ENCODE peak calls at places on chromosome 22, in seven cellular contexts. I is H9, W is mesenchymal stem cell, O is trophoblast cell, Q is mesendoderm, C is neuronal stem cell, P is H1. K is an unnamed sample.

GRCh38 chr22:28021116-28021997 is 102.3 kb upstream of the PITPNB start:
- DNase-seq in C (no peak), O (no peak), P (no peak), W (no peak), I (no peak), Q (no peak), K (no peak)

GRCh38 chr22:29330753-29331152 is 15.3 kb upstream of the RASL10A start:
- DNase-seq in O (no peak), P (no peak), W (peak), Q (peak), C (no peak), I (peak), K (peak)

GRCh38 chr22:47390026-47390970 is 627.8 kb downstream of the TBC1D22A start:
- DNase-seq in O (no peak), I (no peak), W (no peak), P (no peak), C (no peak), Q (no peak), K (no peak)

GRCh38 chr22:24207264-24208011 is 26.2 kb downstream of the SUSD2 start:
- DNase-seq in C (no peak), W (peak), I (no peak), O (no peak), Q (no peak), P (no peak), K (no peak)

GRCh38 chr22:32199961-32200360 is 4.9 kb downstream of the RFPL2 start:
- DNase-seq in P (peak), C (no peak), I (no peak), Q (no peak), O (no peak), W (no peak), K (no peak)

GRCh38 chr22:28282346-28282745 is 363.3 kb upstream of the PITPNB start:
- DNase-seq in C (no peak), W (peak), O (no peak), Q (no peak), I (no peak), P (no peak), K (peak)

GRCh38 chr22:20248461-20248959 is 19.6 kb downstream of the RTN4R start:
- DNase-seq in O (no peak), C (no peak), Q (no peak), W (no peak), I (no peak), P (no peak), K (no peak)

GRCh38 chr22:26426924-26427323 is 2.1 kb upstream of the ASPHD2 start:
- DNase-seq in O (no peak), W (no peak), I (no peak), C (no peak), Q (no peak), P (no peak), K (no peak)

GRCh38 chr22:35697142-35697541 is 20.5 kb upstream of the APOL5 start:
- DNase-seq in Q (peak), I (no peak), W (no peak), P (no peak), C (no peak), O (no peak), K (no peak)

GRCh38 chr22:28171135-28171534 is 252.1 kb upstream of the PITPNB start:
- DNase-seq in I (no peak), Q (no peak), C (no peak), P (no peak), O (no peak), W (no peak), K (no peak)

GRCh38 chr22:49380095-49380827 is 447.4 kb downstream of the BRD1 start:
- DNase-seq in W (no peak), O (no peak), C (no peak), I (no peak), Q (no peak), P (no peak), K (no peak)

GRCh38 chr22:46070722-46071450 is 79.4 kb upstream of the PPARA start:
- DNase-seq in Q (peak), I (peak), C (no peak), W (peak), P (peak), O (no peak), K (peak)

GRCh38 chr22:19480173-19480568 is 451 bp downstream of the CDC45 start:
- DNase-seq in P (no peak), C (no peak), Q (no peak), O (no peak), W (no peak), I (no peak), K (no peak)

GRCh38 chr22:46735747-46736608 is 2.1 kb downstream of the CERK start:
- DNase-seq in O (no peak), Q (peak), C (no peak), P (no peak), I (peak), W (peak), K (no peak)

GRCh38 chr22:28123989-28124766 is 205.1 kb upstream of the PITPNB start:
- DNase-seq in I (no peak), P (no peak), O (no peak), W (no peak), C (no peak), Q (no peak), K (no peak)

GRCh38 chr22:26514419-26515161 is 2.3 kb upstream of the TFIP11 start:
- DNase-seq in W (no peak), P (no peak), Q (no peak), I (no peak), C (no peak), O (no peak), K (no peak)

GRCh38 chr22:49204599-49205214 is 623.0 kb downstream of the BRD1 start:
- DNase-seq in Q (no peak), W (no peak), O (no peak), P (peak), I (peak), C (no peak), K (no peak)

GRCh38 chr22:50626314-50626855 is 1.6 kb downstream of the ARSA start:
- DNase-seq in C (no peak), W (no peak), Q (no peak), P (no peak), I (peak), O (no peak), K (no peak)

GRCh38 chr22:39360674-39361413 is 11.1 kb downstream of the SYNGR1 start:
- DNase-seq in P (no peak), W (no peak), C (no peak), Q (peak), O (no peak), I (peak), K (no peak)

GRCh38 chr22:45671051-45671782 is 417 bp upstream of the ATXN10 start:
- DNase-seq in O (no peak), P (no peak), Q (peak), C (peak), I (peak), W (peak), K (no peak)

GRCh38 chr22:46340676-46341075 is 5.2 kb downstream of the TRMU start:
- DNase-seq in P (no peak), I (no peak), W (no peak), O (no peak), C (no peak), Q (no peak), K (no peak)

GRCh38 chr22:28358244-28358777 is 321.3 kb downstream of the TTC28 start:
- DNase-seq in C (no peak), W (no peak), O (no peak), I (no peak), Q (no peak), P (no peak), K (no peak)

GRCh38 chr22:46038516-46039430 is 61.8 kb upstream of the WNT7B start:
- DNase-seq in Q (no peak), O (no peak), I (no peak), C (no peak), W (no peak), P (no peak), K (no peak)

GRCh38 chr22:50190182-50190951 is 4.7 kb downstream of the TRABD start:
- DNase-seq in W (peak), C (no peak), P (peak), I (peak), O (peak), Q (peak), K (no peak)

GRCh38 chr22:20777420-20778177 is 3.7 kb downstream of the SERPIND1 start:
- DNase-seq in P (no peak), C (no peak), I (no peak), O (peak), Q (peak), W (peak), K (peak)

GRCh38 chr22:45878051-45878764 is 98.8 kb downstream of the WNT7B start:
- DNase-seq in I (peak), O (no peak), Q (peak), C (no peak), W (no peak), P (peak), K (no peak)

GRCh38 chr22:17370036-17370765 is 941 bp downstream of the CECR2 start:
- DNase-seq in C (no peak), W (peak), Q (no peak), O (no peak), I (no peak), P (peak), K (no peak)

GRCh38 chr22:27880778-27881394 is 38.2 kb downstream of the PITPNB start:
- DNase-seq in P (no peak), W (peak), Q (peak), O (peak), C (peak), I (no peak), K (peak)

GRCh38 chr22:40394607-40395006 is 24.2 kb downstream of the SGSM3 start:
- DNase-seq in C (no peak), P (no peak), I (no peak), Q (no peak), W (no peak), O (no peak), K (no peak)

GRCh38 chr22:40396882-40397281 is 26.5 kb downstream of the SGSM3 start:
- DNase-seq in C (peak), I (peak), P (peak), W (peak), O (peak), Q (peak), K (peak)

GRCh38 chr22:40392618-40393017 is 22.2 kb downstream of the SGSM3 start:
- DNase-seq in Q (no peak), O (no peak), C (no peak), I (no peak), W (no peak), P (no peak), K (peak)

GRCh38 chr22:40397436-40397835 is 27.0 kb downstream of the SGSM3 start:
- DNase-seq in Q (peak), P (peak), I (no peak), O (no peak), W (peak), C (no peak), K (peak)

GRCh38 chr22:40395607-40396006 is 25.2 kb downstream of the SGSM3 start:
- DNase-seq in O (no peak), I (no peak), P (no peak), Q (no peak), W (no peak), C (no peak), K (no peak)
- H3K23ac ChIP-seq in O (no peak), I (no peak), P (no peak), Q (no peak), W (no peak), C (no peak), K (no peak)

GRCh38 chr22:30495041-30495784 is 10.3 kb downstream of the SEC14L4 start:
- DNase-seq in P (no peak), I (no peak), O (no peak), Q (no peak), C (no peak), W (no peak), K (no peak)
- H3K23ac ChIP-seq in P (no peak), I (no peak), O (no peak), Q (no peak), C (peak), W (no peak), K (no peak)

DNA sequence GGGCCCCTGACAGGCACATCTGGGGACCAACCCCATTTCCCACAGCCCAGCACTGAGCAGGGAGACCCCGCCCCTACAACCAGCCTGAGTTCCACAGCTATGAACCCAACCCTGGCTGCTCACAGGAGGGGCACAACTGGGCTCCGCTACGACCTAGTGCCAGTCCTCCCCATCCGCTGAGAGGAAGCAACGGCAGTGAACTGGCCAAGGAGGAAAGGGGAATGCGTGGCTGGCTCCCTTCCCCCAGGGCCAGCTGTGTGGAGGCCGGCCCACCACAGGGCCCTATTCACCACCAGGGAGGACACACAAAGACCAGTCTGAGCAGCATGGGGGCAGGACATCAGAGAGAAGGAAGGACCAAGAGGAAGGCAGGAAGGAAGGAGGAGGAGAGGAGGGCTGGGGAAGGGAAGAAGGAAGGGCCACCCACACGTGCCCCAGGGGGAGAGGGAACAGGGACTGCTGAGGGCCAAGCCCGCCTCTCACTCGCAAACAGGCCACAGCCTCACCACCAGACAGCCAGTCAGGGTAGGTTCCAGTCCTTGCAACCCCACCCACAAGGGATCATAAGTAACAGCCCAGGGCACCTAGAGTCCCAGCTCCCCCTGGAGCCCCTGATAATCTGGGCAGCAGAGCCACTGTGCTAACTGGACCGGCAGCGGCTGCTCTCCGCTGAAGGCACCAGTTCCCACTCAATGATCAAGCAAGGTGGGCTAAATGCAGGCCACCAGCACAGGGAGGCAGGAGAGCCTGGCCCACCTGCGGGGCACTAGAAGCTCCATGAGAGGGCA is 8.5 kb upstream of the GAL3ST1 start:
- DNase-seq in W (no peak), C (no peak), I (no peak), Q (no peak), O (no peak), P (no peak), K (no peak)
- H3K23ac ChIP-seq in W (no peak), C (no peak), I (no peak), Q (no peak), O (no peak), P (no peak), K (no peak)

GRCh38 chr22:25331050-25331449 is 111.6 kb downstream of the CRYBB2 start:
- DNase-seq in P (no peak), C (no peak), Q (no peak), O (no peak), W (no peak), I (no peak), K (no peak)

GRCh38 chr22:25332386-25332785 is 112.9 kb downstream of the CRYBB2 start:
- DNase-seq in I (no peak), O (no peak), Q (no peak), C (no peak), P (no peak), W (no peak), K (no peak)

GRCh38 chr22:25327018-25327755 is 107.7 kb downstream of the CRYBB2 start:
- DNase-seq in W (no peak), I (no peak), Q (no peak), C (no peak), P (no peak), O (no peak), K (no peak)
- H3K23ac ChIP-seq in W (no peak), I (no peak), Q (no peak), C (peak), P (no peak), O (no peak), K (no peak)

DNA sequence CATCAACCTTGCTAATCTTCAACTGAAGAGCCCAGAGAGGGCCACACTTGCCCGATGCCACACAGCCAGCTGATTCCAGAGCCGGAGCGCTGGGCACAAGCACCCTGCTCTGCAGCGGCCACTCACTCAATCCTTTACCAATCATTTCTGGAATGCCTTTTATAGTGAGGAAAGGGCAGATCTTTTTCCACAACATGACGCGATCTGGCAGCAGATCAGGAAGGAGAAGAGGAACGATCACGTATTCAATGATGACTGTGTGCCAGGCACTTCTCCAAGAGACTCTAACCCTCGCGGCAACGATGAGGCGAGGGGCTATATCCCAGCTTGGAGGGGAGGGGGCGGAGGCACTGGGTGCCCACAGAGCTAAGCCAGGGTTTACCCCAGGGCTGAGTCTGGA is 56.3 kb upstream of the TCF20 start:
- DNase-seq in O (no peak), C (no peak), P (no peak), I (no peak), Q (no peak), W (no peak), K (peak)
- H3K23ac ChIP-seq in O (no peak), C (no peak), P (no peak), I (no peak), Q (no peak), W (no peak), K (no peak)

DNA sequence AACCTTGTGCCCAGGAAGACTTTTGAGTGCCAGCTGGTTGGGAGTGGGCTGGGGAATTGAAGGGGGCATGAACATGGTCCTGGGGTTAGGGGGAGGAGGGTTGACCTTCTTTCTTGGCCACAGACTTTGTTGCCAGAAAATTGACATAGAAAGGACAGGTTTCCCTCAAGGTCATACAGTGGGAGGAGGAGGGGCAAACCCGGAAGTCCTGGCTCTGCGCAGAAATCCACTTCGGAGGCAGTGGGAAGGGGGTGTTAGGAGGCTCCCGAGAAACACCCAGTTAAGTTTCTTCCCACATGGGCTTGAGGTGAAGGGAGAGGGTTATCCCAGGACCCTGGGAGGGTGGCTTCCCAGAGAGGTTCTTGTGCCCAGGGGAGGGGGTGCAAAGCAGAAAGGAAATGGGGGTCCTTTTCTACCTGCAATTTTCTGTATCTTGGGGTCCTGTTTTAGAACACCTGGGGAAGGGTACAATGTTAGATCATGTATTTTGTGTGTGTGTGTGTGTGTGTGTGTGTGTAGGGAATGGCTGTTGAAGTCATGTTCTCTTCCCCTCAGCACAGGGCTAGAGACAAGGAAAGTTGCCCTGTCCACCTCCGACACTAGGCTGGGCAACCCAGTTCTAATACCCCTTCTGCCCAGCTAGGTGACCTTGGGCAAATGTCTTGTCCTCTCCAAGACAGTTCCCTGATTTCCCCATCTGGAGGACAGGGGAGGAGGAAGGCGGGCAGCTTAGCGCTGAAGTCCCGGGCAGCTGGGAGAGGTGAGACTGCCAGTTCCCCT is 1.1 kb downstream of the PVALB start:
- DNase-seq in O (no peak), P (no peak), C (no peak), Q (no peak), W (no peak), I (no peak), K (no peak)
- H3K23ac ChIP-seq in O (no peak), P (no peak), C (peak), Q (no peak), W (no peak), I (no peak), K (no peak)

DNA sequence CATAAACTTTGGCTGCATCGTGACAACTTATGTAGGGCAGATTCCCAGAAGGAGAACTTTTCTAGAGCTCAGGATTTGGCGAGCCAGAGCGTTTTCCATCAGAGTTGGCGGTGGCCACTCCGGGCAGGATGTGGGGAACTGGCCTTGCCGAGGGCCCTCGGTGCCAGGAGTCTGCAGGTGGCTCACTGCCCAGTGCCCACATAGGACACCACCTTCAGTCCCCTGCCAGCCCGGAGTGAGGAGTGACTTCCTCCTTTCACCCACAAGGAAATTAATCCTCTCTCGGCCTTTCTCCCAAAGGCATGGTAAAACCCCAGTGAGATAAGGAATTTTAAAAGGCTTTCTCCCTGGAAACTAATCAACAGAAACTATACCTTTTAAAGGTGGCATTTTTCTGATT is 1.6 kb upstream of the LGALS2 start:
- DNase-seq in O (no peak), I (no peak), Q (no peak), C (no peak), P (no peak), W (no peak), K (no peak)
- H3K23ac ChIP-seq in O (no peak), I (no peak), Q (no peak), C (no peak), P (no peak), W (no peak), K (no peak)

GRCh38 chr22:22185217-22185616 is 59.4 kb upstream of the VPREB1 start:
- DNase-seq in O (no peak), P (no peak), W (no peak), I (no peak), Q (no peak), C (no peak), K (no peak)
- H3K23ac ChIP-seq in O (no peak), P (no peak), W (no peak), I (no peak), Q (no peak), C (peak), K (no peak)

DNA sequence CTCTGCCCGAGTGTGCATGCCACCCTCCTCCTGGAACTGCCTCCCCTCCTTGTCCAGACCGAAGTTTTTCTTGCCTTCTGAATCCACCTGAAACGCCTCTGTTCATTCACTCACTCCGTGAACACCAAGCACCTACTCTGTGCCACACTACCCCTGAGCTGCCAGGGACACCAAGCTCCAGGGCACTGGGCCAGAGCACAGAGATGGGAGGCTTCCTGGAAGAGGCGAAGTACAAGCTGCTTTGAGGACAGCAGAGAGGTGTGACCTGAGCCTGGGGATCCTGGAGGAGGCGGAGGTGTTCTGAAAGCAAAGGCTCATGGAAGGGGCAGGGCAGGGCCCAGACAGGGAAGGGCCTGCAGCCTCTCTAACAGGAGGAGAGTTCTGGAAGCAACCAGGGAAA is 47.5 kb downstream of the SCUBE1 start:
- DNase-seq in I (no peak), P (no peak), O (no peak), Q (no peak), W (no peak), C (no peak), K (no peak)
- H3K23ac ChIP-seq in I (no peak), P (no peak), O (no peak), Q (no peak), W (no peak), C (no peak), K (no peak)

GRCh38 chr22:41998361-41999261 is at the start of gene WBP2NL:
- DNase-seq in O (peak), W (no peak), I (no peak), Q (no peak), P (no peak), C (no peak), K (peak)

GRCh38 chr22:42000466-42000865 is 1.9 kb downstream of the WBP2NL start:
- DNase-seq in P (no peak), O (no peak), W (no peak), Q (no peak), I (no peak), C (no peak), K (no peak)

GRCh38 chr22:41996826-41997225 is 1.8 kb upstream of the WBP2NL start:
- DNase-seq in I (no peak), O (no peak), C (no peak), Q (no peak), W (no peak), P (no peak), K (no peak)

GRCh38 chr22:42001127-42001526 is 2.5 kb downstream of the WBP2NL start:
- DNase-seq in W (peak), C (no peak), I (no peak), P (no peak), Q (no peak), O (no peak), K (peak)

GRCh38 chr22:42001706-42002105 is 3.1 kb downstream of the WBP2NL start:
- DNase-seq in Q (no peak), I (no peak), W (no peak), O (no peak), P (no peak), C (no peak), K (no peak)
- H3K23ac ChIP-seq in Q (no peak), I (no peak), W (no peak), O (no peak), P (no peak), C (no peak), K (no peak)